ENCODE peak calls at places on chromosome 11, in five cellular contexts. R is CD4-positive, alpha-beta T cell; O is fibroblast of lung; N is activated CD8-positive, alpha-beta memory T cell treated with anti-CD3 and anti-CD28 coated beads for 1 hour; C is substantia nigra. P is an unnamed sample.

GRCh38 chr11:107576497-107577086 is 11.1 kb upstream of the ALKBH8 start:
- DNase-seq in R (peak; percentile 17), O (peak; percentile 23), N (no peak), C (peak; percentile 47), P (no peak)

GRCh38 chr11:75563978-75564552 is 2.0 kb downstream of the SERPINH1 start:
- DNase-seq in R (no peak), C (no peak), N (no peak), O (peak; percentile 91), P (no peak)

GRCh38 chr11:100584201-100584600 is 102.9 kb upstream of the ARHGAP42 start:
- DNase-seq in O (no peak), C (no peak), N (no peak), R (no peak), P (no peak)

GRCh38 chr11:110425751-110426545 is 3.8 kb upstream of the FDX1 start:
- DNase-seq in C (no peak), O (peak; percentile 83), N (no peak), R (no peak), P (no peak)

GRCh38 chr11:100716848-100717247 is 29.8 kb downstream of the ARHGAP42 start:
- DNase-seq in O (no peak), R (no peak), N (no peak), C (no peak), P (no peak)

GRCh38 chr11:61927501-61927900 is 10.1 kb upstream of the RAB3IL1 start:
- DNase-seq in R (no peak), O (no peak), C (no peak), N (no peak), P (no peak)

GRCh38 chr11:81007046-81007445 is 1566.2 kb upstream of the TENM4 start:
- DNase-seq in R (no peak), N (no peak), C (no peak), O (peak; percentile 24), P (no peak)

GRCh38 chr11:6612816-6613136 is 760 bp upstream of the TAF10 start:
- DNase-seq in C (no peak), N (no peak), O (no peak), R (no peak), P (no peak)

GRCh38 chr11:68014157-68014965 is 4.2 kb downstream of the ALDH3B1 start:
- DNase-seq in O (peak; percentile 79), N (no peak), R (no peak), C (no peak), P (no peak)

GRCh38 chr11:16956538-16957153 is 57.6 kb downstream of the PLEKHA7 start:
- DNase-seq in R (no peak), C (no peak), N (no peak), O (no peak), P (no peak)

GRCh38 chr11:33844236-33844635 is 47.6 kb downstream of the LMO2 start:
- DNase-seq in N (no peak), R (no peak), C (no peak), O (no peak), P (no peak)

GRCh38 chr11:72985645-72986044 is 156.5 kb downstream of the FCHSD2 start:
- DNase-seq in R (no peak), O (no peak), N (no peak), C (no peak), P (no peak)

GRCh38 chr11:15852179-15852578 is 504.2 kb downstream of the SOX6 start:
- DNase-seq in O (no peak), R (no peak), C (no peak), N (no peak), P (no peak)

GRCh38 chr11:133038850-133039249 is 493.5 kb downstream of the OPCML start:
- DNase-seq in C (no peak), N (no peak), O (no peak), R (no peak), P (no peak)

GRCh38 chr11:122183933-122184332 is 67.9 kb upstream of the BLID start:
- DNase-seq in N (no peak), O (no peak), R (no peak), C (no peak), P (no peak)

GRCh38 chr11:60625262-60625661 is 74.2 kb upstream of the MS4A8 start:
- DNase-seq in N (no peak), O (peak; percentile 2), C (no peak), R (no peak), P (no peak)

GRCh38 chr11:74735566-74735965 is 4.3 kb upstream of the CHRDL2 start:
- DNase-seq in N (no peak), C (no peak), O (no peak), R (no peak), P (no peak)

GRCh38 chr11:130798280-130798679 is 118.0 kb downstream of the SNX19 start:
- DNase-seq in C (no peak), R (no peak), N (no peak), O (peak; percentile 99), P (no peak)

GRCh38 chr11:71322861-71323582 is 70.6 kb upstream of the SHANK2 start:
- DNase-seq in O (no peak), C (no peak), N (no peak), R (no peak), P (no peak)

GRCh38 chr11:17076517-17077239 is 789 bp downstream of the RPS13 start:
- DNase-seq in N (no peak), O (peak; percentile 3), C (no peak), R (no peak), P (no peak)

GRCh38 chr11:68454767-68455166 is 5.8 kb upstream of the PPP6R3 start:
- DNase-seq in O (no peak), C (no peak), N (no peak), R (no peak), P (no peak)

GRCh38 chr11:119810478-119811232 is 81.7 kb upstream of the NECTIN1 start:
- DNase-seq in C (no peak), N (no peak), R (no peak), O (peak; percentile 30), P (no peak)

GRCh38 chr11:15816270-15816871 is 540.0 kb downstream of the SOX6 start:
- DNase-seq in O (peak; percentile 89), C (no peak), R (no peak), N (no peak), P (no peak)

GRCh38 chr11:42205518-42205917 is 746.1 kb upstream of the LRRC4C start:
- DNase-seq in R (no peak), C (no peak), N (no peak), O (no peak), P (no peak)

GRCh38 chr11:99501655-99502054 is 480.9 kb downstream of the CNTN5 start:
- DNase-seq in N (no peak), O (no peak), R (no peak), C (no peak), P (no peak)

GRCh38 chr11:125494987-125495725 is 909 bp downstream of the FEZ1 start:
- DNase-seq in O (peak; percentile 48), C (peak; percentile 31), N (no peak), R (no peak), P (peak; percentile 71)

GRCh38 chr11:63614136-63614664 is at the start of gene PLAAT3:
- DNase-seq in R (no peak), C (peak; percentile 72), O (peak; percentile 59), N (no peak), P (peak; percentile 75)

GRCh38 chr11:134691985-134692384 is 279.9 kb upstream of the B3GAT1 start:
- DNase-seq in R (no peak), O (peak; percentile 66), C (no peak), N (no peak), P (no peak)

GRCh38 chr11:111836766-111837165 is 34.6 kb downstream of the ALG9 start:
- DNase-seq in O (peak; percentile 36), R (no peak), N (no peak), C (no peak), P (no peak)

GRCh38 chr11:111606986-111607385 is 4.7 kb downstream of the SIK2 start:
- DNase-seq in O (peak; percentile 68), R (no peak), C (no peak), N (no peak), P (no peak)

GRCh38 chr11:110015695-110016094 is 77.5 kb upstream of the ZC3H12C start:
- DNase-seq in R (no peak), O (no peak), C (no peak), N (no peak), P (no peak)